ENCODE peak calls at places on chromosome 22, in four cellular contexts. N is stimulated activated CD8-positive, alpha-beta memory T cell treated with anti-CD3 and anti-CD28 coated beads, Interleukin-12 subunit alpha, Interleukin-12 subunit beta, amount 100 ng/mL, for 1 hour; Z is NCI-H82; Y is suprapubic skin. C is an unnamed sample.

GRCh38 chr22:36579441-36579840 is 50.5 kb upstream of the EIF3D start:
- DNase-seq in N (no peak), Z (no peak), Y (no peak), C (no peak)

GRCh38 chr22:38766076-38766777 is 10.4 kb upstream of the SUN2 start:
- DNase-seq in N (no peak), Z (peak), Y (no peak), C (no peak)

GRCh38 chr22:17734197-17734596 is 40.1 kb downstream of the BID start:
- DNase-seq in N (no peak), Z (no peak), Y (no peak), C (no peak)

GRCh38 chr22:29798318-29798717 is 31.1 kb downstream of the UQCR10 start:
- DNase-seq in N (no peak), Z (peak), Y (no peak), C (no peak)

GRCh38 chr22:40055143-40055926 is 60.6 kb downstream of the FAM83F start:
- DNase-seq in N (no peak), Z (no peak), Y (no peak), C (no peak)

GRCh38 chr22:26276530-26277200 is 107.4 kb downstream of the SEZ6L start:
- DNase-seq in N (no peak), Z (peak), Y (no peak), C (no peak)

GRCh38 chr22:21020802-21021429 is 6.0 kb downstream of the P2RX6 start:
- DNase-seq in N (no peak), Z (peak), Y (no peak), C (no peak)

GRCh38 chr22:27531782-27532530 is 269.6 kb downstream of the MN1 start:
- DNase-seq in N (no peak), Z (no peak), Y (no peak), C (no peak)

GRCh38 chr22:46726066-46726985 is 11.7 kb downstream of the CERK start:
- DNase-seq in N (no peak), Z (no peak), Y (no peak), C (no peak)

C was measured in memory B cell.